ENCODE peak calls at places on chromosomes 7 and 10, in five cellular contexts. One of them, this sample, is unnamed.

GRCh38 chr10:36597921-36598320 is 527.5 kb upstream of the ANKRD30A start:
- DNase-seq in AG09309: no peak
- DNase-seq in SK-N-SH: no peak
- DNase-seq in psoas muscle: no peak
- DNase-seq in left lung: no peak
- DNase-seq in this sample: no peak

GRCh38 chr7:44048031-44048795 is 3.7 kb downstream of the DBNL start:
- DNase-seq in AG09309: no peak
- DNase-seq in SK-N-SH: no peak
- DNase-seq in psoas muscle: no peak
- DNase-seq in left lung: no peak
- DNase-seq in this sample: no peak

GRCh38 chr7:73899731-73900142 is 38.8 kb downstream of the TMEM270 start:
- DNase-seq in AG09309: peak
- DNase-seq in SK-N-SH: no peak
- DNase-seq in psoas muscle: peak
- DNase-seq in left lung: no peak
- DNase-seq in this sample: no peak

GRCh38 chr10:90779573-90779972 is 78.3 kb downstream of the HTR7 start:
- DNase-seq in AG09309: no peak
- DNase-seq in SK-N-SH: no peak
- DNase-seq in psoas muscle: no peak
- DNase-seq in left lung: no peak
- DNase-seq in this sample: no peak

GRCh38 chr7:137895301-137896201 is 48.8 kb upstream of the DGKI start:
- DNase-seq in AG09309: no peak
- DNase-seq in SK-N-SH: no peak
- DNase-seq in psoas muscle: no peak
- DNase-seq in left lung: no peak
- DNase-seq in this sample: no peak

GRCh38 chr7:50914460-50914859 is 131.8 kb upstream of the GRB10 start:
- DNase-seq in AG09309: no peak
- DNase-seq in SK-N-SH: no peak
- DNase-seq in psoas muscle: no peak
- DNase-seq in left lung: no peak
- DNase-seq in this sample: no peak

GRCh38 chr7:6558837-6559236 is 7.6 kb upstream of the GRID2IP start:
- DNase-seq in AG09309: peak
- DNase-seq in SK-N-SH: peak
- DNase-seq in psoas muscle: no peak
- DNase-seq in left lung: no peak
- DNase-seq in this sample: no peak

GRCh38 chr7:127404282-127405049 is 12.0 kb upstream of the ZNF800 start:
- DNase-seq in AG09309: no peak
- DNase-seq in SK-N-SH: no peak
- DNase-seq in psoas muscle: no peak
- DNase-seq in left lung: no peak
- DNase-seq in this sample: no peak

GRCh38 chr10:2949948-2950354 is 117.4 kb upstream of the PFKP start:
- DNase-seq in AG09309: peak
- DNase-seq in SK-N-SH: no peak
- DNase-seq in psoas muscle: no peak
- DNase-seq in left lung: no peak
- DNase-seq in this sample: peak

GRCh38 chr10:90352288-90352687 is 505.6 kb downstream of the HTR7 start:
- DNase-seq in AG09309: no peak
- DNase-seq in SK-N-SH: no peak
- DNase-seq in psoas muscle: no peak
- DNase-seq in left lung: no peak
- DNase-seq in this sample: no peak

GRCh38 chr10:15859865-15860691 is at the start of gene MINDY3:
- DNase-seq in AG09309: no peak
- DNase-seq in SK-N-SH: peak
- DNase-seq in psoas muscle: peak
- DNase-seq in left lung: peak
- DNase-seq in this sample: peak

GRCh38 chr10:71748671-71749191 is 24.6 kb downstream of the VSIR start:
- DNase-seq in AG09309: no peak
- DNase-seq in SK-N-SH: peak
- DNase-seq in psoas muscle: peak
- DNase-seq in left lung: peak
- DNase-seq in this sample: no peak

GRCh38 chr7:45663167-45663921 is 89.2 kb downstream of the ADCY1 start:
- DNase-seq in AG09309: no peak
- DNase-seq in SK-N-SH: no peak
- DNase-seq in psoas muscle: no peak
- DNase-seq in left lung: no peak
- DNase-seq in this sample: no peak

DNA sequence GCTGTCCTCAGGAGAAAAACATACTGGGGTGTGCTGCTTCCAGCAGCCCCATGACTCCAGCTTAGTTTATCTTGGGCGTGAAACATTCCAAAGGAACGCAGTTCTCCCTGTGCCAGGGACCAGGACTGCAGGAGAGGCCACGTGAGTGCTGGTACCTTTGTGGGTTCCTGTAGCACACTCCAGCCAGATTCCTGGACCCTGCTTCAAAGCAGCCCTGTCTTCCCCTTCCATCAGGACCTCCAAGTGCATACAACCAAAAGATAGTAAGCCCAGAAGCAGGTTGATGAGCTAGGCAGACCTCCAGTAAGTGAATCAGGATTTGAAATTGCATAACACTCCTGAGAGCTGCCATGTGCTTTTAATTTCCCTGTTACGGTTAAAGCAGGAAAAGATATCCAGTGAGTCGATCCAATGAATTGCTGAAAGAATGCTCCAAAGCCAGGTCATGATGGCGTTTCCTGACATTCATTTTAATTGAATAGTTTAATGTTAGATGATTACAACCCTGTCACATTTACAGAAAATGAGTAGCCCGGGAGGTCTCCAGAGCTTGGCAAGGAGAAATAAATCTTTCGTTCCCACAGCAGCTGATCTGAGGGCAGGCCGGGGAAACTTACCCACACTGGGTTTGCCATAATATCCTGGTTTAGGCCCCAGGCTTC is 38.9 kb upstream of the CPXM2 start:
- DNase-seq in AG09309: peak
- DNase-seq in SK-N-SH: no peak
- DNase-seq in psoas muscle: peak
- DNase-seq in left lung: no peak
- DNase-seq in this sample: no peak
- H3K4me3 ChIP-seq in AG09309: no peak
- H3K4me3 ChIP-seq in SK-N-SH: no peak
- H3K4me3 ChIP-seq in psoas muscle: no peak
- H3K4me3 ChIP-seq in left lung: no peak
- H3K4me3 ChIP-seq in this sample: no peak

DNA sequence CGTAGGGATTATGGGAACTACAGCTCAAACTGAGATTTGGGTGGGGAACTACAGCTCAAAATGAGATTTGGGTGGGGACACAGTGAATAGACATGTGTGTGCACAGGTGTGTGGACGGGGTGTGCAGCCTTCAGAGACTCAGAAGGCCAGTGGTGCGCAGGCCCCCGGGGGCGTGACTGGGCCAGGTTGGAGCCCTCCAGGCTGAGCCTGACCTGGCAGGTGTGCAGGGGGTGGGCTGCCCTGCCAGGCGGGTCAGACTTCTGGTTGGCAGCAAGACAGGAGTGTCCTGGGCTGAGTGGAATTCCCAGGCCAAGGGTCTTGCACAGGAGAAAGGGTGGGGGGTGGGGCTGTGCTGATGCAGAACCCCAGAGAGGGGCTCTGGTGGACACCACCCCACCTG is 29.1 kb upstream of the PSMG3 start:
- DNase-seq in AG09309: no peak
- DNase-seq in SK-N-SH: peak
- DNase-seq in psoas muscle: no peak
- DNase-seq in left lung: no peak
- DNase-seq in this sample: no peak
- H3K4me3 ChIP-seq in AG09309: no peak
- H3K4me3 ChIP-seq in SK-N-SH: no peak
- H3K4me3 ChIP-seq in psoas muscle: no peak
- H3K4me3 ChIP-seq in left lung: no peak
- H3K4me3 ChIP-seq in this sample: no peak

GRCh38 chr10:97571622-97572021 is 957 bp upstream of the ANKRD2 start:
- DNase-seq in AG09309: no peak
- DNase-seq in SK-N-SH: no peak
- DNase-seq in psoas muscle: peak
- DNase-seq in left lung: peak
- DNase-seq in this sample: peak
- H3K4me3 ChIP-seq in AG09309: no peak
- H3K4me3 ChIP-seq in SK-N-SH: no peak
- H3K4me3 ChIP-seq in psoas muscle: peak
- H3K4me3 ChIP-seq in left lung: no peak
- H3K4me3 ChIP-seq in this sample: no peak

GRCh38 chr7:90209776-90210175 is 1.8 kb upstream of the STEAP2 start:
- DNase-seq in AG09309: no peak
- DNase-seq in SK-N-SH: no peak
- DNase-seq in psoas muscle: no peak
- DNase-seq in left lung: no peak
- DNase-seq in this sample: no peak

GRCh38 chr7:90210475-90210874 is 1.1 kb upstream of the STEAP2 start:
- DNase-seq in AG09309: no peak
- DNase-seq in SK-N-SH: no peak
- DNase-seq in psoas muscle: no peak
- DNase-seq in left lung: no peak
- DNase-seq in this sample: no peak

GRCh38 chr7:90210925-90211324 is 615 bp upstream of the STEAP2 start:
- DNase-seq in AG09309: no peak
- DNase-seq in SK-N-SH: peak
- DNase-seq in psoas muscle: no peak
- DNase-seq in left lung: no peak
- DNase-seq in this sample: no peak

GRCh38 chr7:90212149-90212495 is 582 bp downstream of the STEAP2 start:
- DNase-seq in AG09309: no peak
- DNase-seq in SK-N-SH: no peak
- DNase-seq in psoas muscle: no peak
- DNase-seq in left lung: no peak
- DNase-seq in this sample: no peak

GRCh38 chr7:90211391-90212148 is at the start of gene STEAP2:
- DNase-seq in AG09309: peak
- DNase-seq in SK-N-SH: peak
- DNase-seq in psoas muscle: peak
- DNase-seq in left lung: peak
- DNase-seq in this sample: peak
- H3K4me3 ChIP-seq in AG09309: peak
- H3K4me3 ChIP-seq in SK-N-SH: peak
- H3K4me3 ChIP-seq in psoas muscle: peak
- H3K4me3 ChIP-seq in left lung: peak
- H3K4me3 ChIP-seq in this sample: peak

GRCh38 chr7:71364559-71364958 is 232.6 kb downstream of the GALNT17 start:
- DNase-seq in AG09309: no peak
- DNase-seq in SK-N-SH: no peak
- DNase-seq in psoas muscle: no peak
- DNase-seq in left lung: no peak
- DNase-seq in this sample: no peak
- H3K4me3 ChIP-seq in AG09309: no peak
- H3K4me3 ChIP-seq in SK-N-SH: no peak
- H3K4me3 ChIP-seq in psoas muscle: no peak
- H3K4me3 ChIP-seq in left lung: no peak
- H3K4me3 ChIP-seq in this sample: no peak

GRCh38 chr7:113086928-113087277 is 276 bp upstream of the GPR85 start:
- DNase-seq in AG09309: no peak
- DNase-seq in SK-N-SH: no peak
- DNase-seq in psoas muscle: no peak
- DNase-seq in left lung: no peak
- DNase-seq in this sample: no peak

GRCh38 chr7:113084499-113085172 is 2.0 kb downstream of the GPR85 start:
- DNase-seq in AG09309: no peak
- DNase-seq in SK-N-SH: no peak
- DNase-seq in psoas muscle: no peak
- DNase-seq in left lung: no peak
- DNase-seq in this sample: no peak

GRCh38 chr7:113085781-113086390 is 741 bp downstream of the GPR85 start:
- DNase-seq in AG09309: no peak
- DNase-seq in SK-N-SH: peak
- DNase-seq in psoas muscle: no peak
- DNase-seq in left lung: no peak
- DNase-seq in this sample: no peak

GRCh38 chr7:113086431-113086888 is at the start of gene GPR85:
- DNase-seq in AG09309: no peak
- DNase-seq in SK-N-SH: peak
- DNase-seq in psoas muscle: peak
- DNase-seq in left lung: peak
- DNase-seq in this sample: no peak

GRCh38 chr7:113087278-113087998 is 811 bp upstream of the GPR85 start:
- DNase-seq in AG09309: peak
- DNase-seq in SK-N-SH: peak
- DNase-seq in psoas muscle: no peak
- DNase-seq in left lung: no peak
- DNase-seq in this sample: no peak
- H3K4me3 ChIP-seq in AG09309: peak
- H3K4me3 ChIP-seq in SK-N-SH: peak
- H3K4me3 ChIP-seq in psoas muscle: peak
- H3K4me3 ChIP-seq in left lung: peak
- H3K4me3 ChIP-seq in this sample: peak